ENCODE peak calls at places on chromosomes 6 and 20, in seven cellular contexts. J, Z, K, B, E, W and A are unnamed samples.

GRCh38 chr6:21847712-21848111 is 254.2 kb downstream of the SOX4 start:
- DNase-seq in J (no peak), Z (no peak), K (no peak), B (no peak), E (no peak), W (no peak), A (no peak)

GRCh38 chr6:151721141-151721540 is 86.3 kb upstream of the ESR1 start:
- DNase-seq in J (no peak), Z (no peak), K (no peak), B (no peak), E (no peak), W (no peak), A (no peak)

GRCh38 chr6:39892490-39893129 is 41.7 kb downstream of the MOCS1 start:
- DNase-seq in J (peak), Z (peak), K (peak), B (peak), E (peak), W (peak), A (peak)

GRCh38 chr20:496126-496696 is 33.9 kb upstream of the TBC1D20 start:
- DNase-seq in J (no peak), Z (no peak), K (no peak), B (no peak), E (no peak), W (no peak), A (no peak)

GRCh38 chr6:147779624-147780023 is 271.1 kb downstream of the SAMD5 start:
- DNase-seq in J (no peak), Z (no peak), K (no peak), B (no peak), E (no peak), W (no peak), A (no peak)

GRCh38 chr6:40957616-40958492 is 81.2 kb downstream of the UNC5CL start:
- DNase-seq in J (no peak), Z (peak), K (no peak), B (no peak), E (no peak), W (no peak), A (peak)

GRCh38 chr6:150627601-150628012 is 27.9 kb downstream of the PLEKHG1 start:
- DNase-seq in J (no peak), Z (no peak), K (no peak), B (no peak), E (no peak), W (no peak), A (no peak)

GRCh38 chr20:10110151-10110550 is 75.4 kb downstream of the ANKEF1 start:
- DNase-seq in J (no peak), Z (no peak), K (no peak), B (no peak), E (no peak), W (no peak), A (peak)

GRCh38 chr20:34472246-34472925 is 43.8 kb upstream of the DYNLRB1 start:
- DNase-seq in J (no peak), Z (peak), K (no peak), B (no peak), E (no peak), W (no peak), A (peak)

GRCh38 chr20:8994045-8994444 is 74.8 kb upstream of the PLCB4 start:
- DNase-seq in J (no peak), Z (no peak), K (no peak), B (no peak), E (no peak), W (no peak), A (no peak)

GRCh38 chr20:5504061-5504739 is 187.4 kb upstream of the PROKR2 start:
- DNase-seq in J (peak), Z (no peak), K (peak), B (peak), E (no peak), W (peak), A (no peak)

GRCh38 chr6:154874684-154875594 is 120.2 kb upstream of the TIAM2 start:
- DNase-seq in J (no peak), Z (no peak), K (no peak), B (no peak), E (no peak), W (no peak), A (no peak)

GRCh38 chr6:54805077-54805476 is 41.5 kb upstream of the FAM83B start:
- DNase-seq in J (no peak), Z (no peak), K (no peak), B (no peak), E (no peak), W (no peak), A (no peak)

GRCh38 chr20:16556299-16556698 is 16.9 kb downstream of the KIF16B start:
- DNase-seq in J (no peak), Z (no peak), K (no peak), B (no peak), E (no peak), W (no peak), A (no peak)

GRCh38 chr20:50346372-50347347 is 156.0 kb downstream of the CEBPB start:
- DNase-seq in J (peak), Z (no peak), K (peak), B (peak), E (peak), W (no peak), A (peak)

GRCh38 chr20:13587370-13587769 is 51.4 kb downstream of the TASP1 start:
- DNase-seq in J (no peak), Z (no peak), K (no peak), B (no peak), E (no peak), W (no peak), A (no peak)

GRCh38 chr6:75422024-75422639 is 71.5 kb downstream of the FILIP1 start:
- DNase-seq in J (no peak), Z (no peak), K (no peak), B (no peak), E (no peak), W (no peak), A (no peak)

GRCh38 chr20:45912344-45912682 is 358 bp upstream of the PLTP start:
- DNase-seq in J (no peak), Z (no peak), K (no peak), B (no peak), E (no peak), W (no peak), A (no peak)

GRCh38 chr6:94300424-94301144 is 881.2 kb upstream of the EPHA7 start:
- DNase-seq in J (peak), Z (no peak), K (no peak), B (no peak), E (no peak), W (no peak), A (no peak)

GRCh38 chr6:27296106-27296783 is 15.8 kb downstream of the POM121L2 start:
- DNase-seq in J (no peak), Z (peak), K (no peak), B (no peak), E (no peak), W (no peak), A (no peak)

GRCh38 chr6:24481449-24481848 is 7.9 kb downstream of the GPLD1 start:
- DNase-seq in J (no peak), Z (no peak), K (no peak), B (no peak), E (no peak), W (no peak), A (no peak)

GRCh38 chr6:165049362-165049761 is 260.0 kb downstream of the C6orf118 start:
- DNase-seq in J (peak), Z (peak), K (peak), B (no peak), E (no peak), W (no peak), A (no peak)

GRCh38 chr6:41439524-41440418 is 104.4 kb downstream of the NCR2 start:
- DNase-seq in J (no peak), Z (no peak), K (no peak), B (no peak), E (no peak), W (peak), A (no peak)

GRCh38 chr6:69233195-69233524 is 563.6 kb downstream of the LMBRD1 start:
- DNase-seq in J (no peak), Z (no peak), K (no peak), B (no peak), E (no peak), W (no peak), A (no peak)

GRCh38 chr6:71387179-71387578 is 98.6 kb downstream of the OGFRL1 start:
- DNase-seq in J (no peak), Z (no peak), K (no peak), B (no peak), E (no peak), W (no peak), A (no peak)

GRCh38 chr6:151285121-151285520 is 45.4 kb downstream of the AKAP12 start:
- DNase-seq in J (no peak), Z (no peak), K (no peak), B (no peak), E (no peak), W (no peak), A (no peak)

GRCh38 chr20:62300319-62300718 is 2.5 kb upstream of the ADRM1 start:
- DNase-seq in J (no peak), Z (no peak), K (no peak), B (no peak), E (no peak), W (no peak), A (no peak)

GRCh38 chr20:62301111-62301668 is 1.6 kb upstream of the ADRM1 start:
- DNase-seq in J (no peak), Z (no peak), K (no peak), B (no peak), E (no peak), W (no peak), A (no peak)

GRCh38 chr20:62302341-62303048 is at the start of gene ADRM1:
- DNase-seq in J (peak), Z (peak), K (peak), B (peak), E (peak), W (peak), A (peak)

GRCh38 chr20:62303049-62303326 is 191 bp downstream of the ADRM1 start:
- DNase-seq in J (no peak), Z (no peak), K (no peak), B (no peak), E (no peak), W (no peak), A (no peak)

DNA sequence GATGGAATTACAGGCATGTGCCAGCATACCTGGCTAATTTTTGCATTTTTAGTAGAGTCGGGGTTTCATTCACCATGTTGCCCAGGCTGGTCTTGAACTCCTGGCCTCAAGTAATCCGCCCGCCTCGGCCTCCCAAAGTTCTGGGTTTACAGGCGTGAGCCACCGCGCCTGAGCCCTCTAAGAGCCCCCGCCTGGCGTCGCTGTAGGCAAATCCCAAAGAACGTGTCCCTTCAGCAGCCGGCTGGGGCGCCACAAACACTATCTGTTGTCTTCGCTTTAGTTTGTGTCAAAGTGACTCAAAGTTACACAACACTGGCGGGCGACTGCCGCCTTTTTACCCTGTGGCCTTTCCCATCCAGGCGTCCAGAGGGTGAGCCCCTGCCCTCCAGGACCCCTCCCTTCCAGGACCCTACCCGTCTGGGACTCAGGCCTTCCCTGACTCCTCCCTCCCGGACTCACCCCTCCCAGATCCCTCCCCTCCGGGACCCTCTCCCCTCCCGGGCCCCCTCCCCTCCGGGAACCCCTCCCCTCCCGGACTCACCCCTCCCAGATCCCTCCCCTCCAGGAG is 940 bp upstream of the ADRM1 start:
- DNase-seq in J (peak), Z (peak), K (peak), B (peak), E (peak), W (peak), A (peak)
- TF ChIP-seq POLR2A in J (no peak), Z (no peak), K (peak), B (peak), E (no peak), W (no peak), A (no peak)

GRCh38 chr6:35764238-35764896 is 12.0 kb upstream of the CLPSL2 start:
- DNase-seq in J (no peak), Z (peak), K (no peak), B (no peak), E (no peak), W (no peak), A (no peak)
- TF ChIP-seq POLR2A in J (no peak), Z (no peak), K (no peak), B (no peak), E (no peak), W (no peak), A (no peak)

GRCh38 chr20:36862857-36863668 is 12.9 kb upstream of the TLDC2 start:
- DNase-seq in J (no peak), Z (no peak), K (no peak), B (no peak), E (no peak), W (no peak), A (no peak)
- TF ChIP-seq POLR2A in J (no peak), Z (peak), K (peak), B (no peak), E (no peak), W (no peak), A (peak)

DNA sequence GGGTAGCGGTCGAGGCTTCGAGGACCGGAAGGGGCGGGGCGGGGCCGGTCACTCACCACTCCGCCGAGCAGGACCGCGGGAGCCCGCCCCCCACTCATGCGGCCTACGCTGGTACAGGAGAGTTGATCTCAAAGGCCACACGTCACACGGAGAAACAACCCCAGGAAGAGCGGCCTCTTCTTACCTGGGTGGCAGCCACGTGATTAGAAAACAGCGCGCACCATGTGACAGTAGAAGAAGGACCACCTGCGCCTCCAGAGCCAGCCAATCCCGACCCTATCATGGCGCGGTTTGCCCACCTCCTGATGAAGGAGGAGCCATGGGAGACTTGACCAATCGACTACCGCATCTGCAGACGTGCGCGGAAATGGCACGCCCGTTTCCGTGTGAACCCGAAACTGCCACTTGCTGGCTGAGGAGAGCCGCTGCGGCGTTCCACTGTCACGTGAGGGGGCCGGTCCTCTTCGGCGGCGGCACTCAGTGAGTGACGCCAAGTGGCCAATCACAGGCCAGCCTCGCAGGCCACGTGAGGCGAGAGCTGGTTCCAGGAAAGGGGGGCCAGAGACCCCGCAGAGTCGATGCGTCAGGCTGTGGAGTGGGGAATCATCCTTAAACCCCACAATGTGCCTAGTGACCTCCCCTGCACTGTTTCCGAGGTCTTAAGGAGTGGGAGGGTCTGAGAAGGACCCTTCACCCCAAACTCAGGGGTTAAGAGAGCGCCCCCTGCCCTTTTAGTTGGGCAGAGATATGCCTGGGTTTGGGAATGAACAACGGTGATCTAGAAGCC is at the start of gene CUTA:
- DNase-seq in J (peak), Z (peak), K (peak), B (peak), E (peak), W (peak), A (peak)
- TF ChIP-seq POLR2A in J (no peak), Z (peak), K (peak), B (peak), E (peak), W (peak), A (no peak)

DNA sequence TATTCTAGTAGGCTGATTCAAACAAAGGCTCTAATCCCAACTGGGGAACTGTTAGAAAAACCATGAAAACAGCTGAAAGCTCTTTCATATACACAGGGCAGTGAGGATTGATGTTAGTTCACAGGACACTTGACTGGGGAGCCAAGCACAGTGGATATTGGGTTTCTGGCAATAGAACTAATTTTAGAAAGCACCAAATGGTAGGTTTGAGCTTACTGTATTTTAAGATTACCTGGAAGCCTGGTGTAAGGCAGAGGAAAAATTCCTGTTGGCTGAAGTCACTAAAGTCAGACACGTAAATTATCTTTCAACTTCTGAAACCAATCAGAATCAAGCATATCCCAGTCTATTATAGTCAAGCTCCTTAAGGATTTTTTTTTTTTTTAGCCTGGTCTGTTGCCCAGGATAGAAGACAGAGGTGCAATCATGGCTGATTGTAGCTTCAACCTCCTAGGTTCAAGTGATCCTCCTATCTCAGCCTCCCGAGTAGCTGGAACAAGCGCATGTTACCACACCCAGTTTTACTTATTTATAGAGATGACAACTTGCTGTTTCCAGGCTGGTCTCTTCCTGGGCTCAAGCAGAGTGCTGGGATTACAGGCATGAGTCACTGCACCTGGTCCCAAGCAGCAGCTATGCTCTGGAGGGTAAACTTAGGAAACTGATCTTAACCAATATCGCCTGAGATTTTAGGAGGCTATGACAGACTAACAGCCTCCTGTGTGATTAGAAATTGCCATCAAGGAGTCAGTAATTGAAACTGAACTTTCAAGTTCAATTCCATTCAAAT is 32.5 kb upstream of the SYNCRIP start:
- DNase-seq in J (no peak), Z (no peak), K (no peak), B (peak), E (no peak), W (no peak), A (no peak)
- TF ChIP-seq POLR2A in J (no peak), Z (peak), K (no peak), B (no peak), E (no peak), W (peak), A (no peak)

DNA sequence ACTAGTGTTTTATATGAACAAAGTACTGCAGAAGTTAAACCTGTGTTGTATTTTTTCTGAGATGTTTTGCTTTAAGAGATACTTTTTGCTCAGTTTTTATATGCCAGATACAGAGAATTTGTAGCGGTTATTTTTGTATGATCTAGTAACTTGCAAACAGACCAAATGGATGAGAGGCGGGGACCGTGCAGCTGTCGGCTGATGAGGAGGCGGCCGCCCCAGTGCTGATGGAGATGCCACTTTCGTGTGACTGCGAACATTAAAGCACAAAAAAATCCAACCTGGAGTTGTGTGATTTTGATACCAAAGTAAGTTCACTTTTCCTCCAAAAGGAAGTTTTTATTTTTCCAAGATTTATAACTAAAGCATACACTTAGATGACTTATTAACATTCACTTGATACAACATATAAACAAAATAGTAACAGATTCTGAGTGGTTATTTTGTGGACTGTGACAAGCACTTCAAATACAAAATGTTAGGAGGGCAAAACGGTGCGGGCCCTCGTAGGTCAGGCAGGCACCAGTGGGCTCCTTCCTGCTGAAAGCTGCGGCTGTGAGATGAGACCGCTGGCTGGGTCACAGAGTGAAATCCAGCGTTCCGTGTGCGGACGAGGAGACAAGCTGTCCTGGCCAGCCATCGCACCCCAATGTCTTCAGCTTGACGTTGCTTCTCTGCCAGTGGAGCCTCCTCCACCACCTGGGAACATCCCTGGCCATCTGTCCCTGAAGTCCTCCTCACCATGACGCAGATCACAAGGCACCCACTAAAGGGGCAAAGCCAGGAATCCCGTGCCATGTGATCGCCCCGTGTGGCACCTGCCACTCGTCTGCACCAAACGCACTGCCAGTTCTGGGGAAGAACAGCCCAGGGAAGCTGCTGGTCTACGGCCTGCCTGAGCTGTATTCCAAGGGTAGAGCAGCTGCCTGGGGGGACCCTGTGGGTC is 4.0 kb upstream of the OGFR start:
- DNase-seq in J (no peak), Z (no peak), K (no peak), B (no peak), E (no peak), W (no peak), A (no peak)
- TF ChIP-seq POLR2A in J (no peak), Z (no peak), K (no peak), B (no peak), E (no peak), W (no peak), A (no peak)

GRCh38 chr20:25120920-25121319 is 39.0 kb upstream of the VSX1 start:
- DNase-seq in J (no peak), Z (no peak), K (no peak), B (no peak), E (no peak), W (no peak), A (no peak)

GRCh38 chr20:25117961-25118360 is 36.0 kb upstream of the VSX1 start:
- DNase-seq in J (no peak), Z (no peak), K (no peak), B (no peak), E (no peak), W (no peak), A (no peak)

GRCh38 chr20:25116746-25117457 is 35.0 kb upstream of the VSX1 start:
- DNase-seq in J (no peak), Z (no peak), K (no peak), B (no peak), E (no peak), W (no peak), A (no peak)

GRCh38 chr20:25118529-25118928 is 36.6 kb upstream of the VSX1 start:
- DNase-seq in J (no peak), Z (no peak), K (no peak), B (no peak), E (no peak), W (no peak), A (no peak)

GRCh38 chr20:25120462-25120861 is 38.5 kb upstream of the VSX1 start:
- DNase-seq in J (no peak), Z (no peak), K (no peak), B (no peak), E (no peak), W (no peak), A (no peak)
- TF ChIP-seq POLR2A in J (no peak), Z (no peak), K (no peak), B (no peak), E (no peak), W (no peak), A (no peak)

GRCh38 chr6:113623124-113623523 is 234.0 kb upstream of the MARCKS start:
- DNase-seq in J (no peak), Z (no peak), K (no peak), B (no peak), E (no peak), W (no peak), A (no peak)
- TF ChIP-seq POLR2A in J (no peak), Z (no peak), K (no peak), B (no peak), E (no peak), W (no peak), A (no peak)